ENCODE peak calls at places on chromosomes 1 and 21, in six cellular contexts. One of them, this sample, is unnamed.

GRCh38 chr1:219958875-219959417 is 30.6 kb upstream of the SLC30A10 start:
- DNase-seq in esophagus squamous epithelium: no peak
- DNase-seq in bronchial epithelial cell: no peak
- DNase-seq in neural progenitor cell: no peak
- DNase-seq in Panc1: no peak
- DNase-seq in upper lobe of right lung: no peak
- DNase-seq in this sample: no peak

GRCh38 chr21:30430170-30430655 is at the start of gene KRTAP13-4:
- DNase-seq in bronchial epithelial cell: no peak
- DNase-seq in Panc1: no peak
- DNase-seq in upper lobe of right lung: peak; percentile 57
- DNase-seq in neural progenitor cell: no peak
- DNase-seq in esophagus squamous epithelium: no peak
- DNase-seq in this sample: no peak

GRCh38 chr1:220999872-221000863 is 120.9 kb downstream of the HLX start:
- DNase-seq in upper lobe of right lung: no peak
- DNase-seq in neural progenitor cell: no peak
- DNase-seq in Panc1: no peak
- DNase-seq in esophagus squamous epithelium: no peak
- DNase-seq in bronchial epithelial cell: peak; percentile 1
- DNase-seq in this sample: no peak

GRCh38 chr1:169576241-169576933 is 9.9 kb downstream of the F5 start:
- DNase-seq in neural progenitor cell: no peak
- DNase-seq in upper lobe of right lung: no peak
- DNase-seq in esophagus squamous epithelium: no peak
- DNase-seq in Panc1: no peak
- DNase-seq in bronchial epithelial cell: no peak
- DNase-seq in this sample: no peak

GRCh38 chr1:24299901-24300300 is 19.3 kb upstream of the GRHL3 start:
- DNase-seq in Panc1: no peak
- DNase-seq in upper lobe of right lung: no peak
- DNase-seq in neural progenitor cell: no peak
- DNase-seq in esophagus squamous epithelium: no peak
- DNase-seq in bronchial epithelial cell: no peak
- DNase-seq in this sample: no peak

GRCh38 chr1:11761988-11762406 is at the start of gene C1orf167:
- DNase-seq in Panc1: no peak
- DNase-seq in esophagus squamous epithelium: no peak
- DNase-seq in upper lobe of right lung: no peak
- DNase-seq in bronchial epithelial cell: no peak
- DNase-seq in neural progenitor cell: peak; percentile 72
- DNase-seq in this sample: no peak

GRCh38 chr1:11157394-11157793 is 31.8 kb upstream of the ANGPTL7 start:
- DNase-seq in neural progenitor cell: no peak
- DNase-seq in Panc1: no peak
- DNase-seq in upper lobe of right lung: no peak
- DNase-seq in esophagus squamous epithelium: no peak
- DNase-seq in bronchial epithelial cell: no peak
- DNase-seq in this sample: no peak

GRCh38 chr1:206455681-206456344 is 14.5 kb upstream of the IKBKE start:
- DNase-seq in neural progenitor cell: peak; percentile 80
- DNase-seq in esophagus squamous epithelium: no peak
- DNase-seq in Panc1: no peak
- DNase-seq in bronchial epithelial cell: no peak
- DNase-seq in upper lobe of right lung: no peak
- DNase-seq in this sample: no peak

GRCh38 chr1:110433213-110433612 is 17.7 kb upstream of the PROK1 start:
- DNase-seq in upper lobe of right lung: no peak
- DNase-seq in bronchial epithelial cell: no peak
- DNase-seq in esophagus squamous epithelium: no peak
- DNase-seq in Panc1: no peak
- DNase-seq in neural progenitor cell: no peak
- DNase-seq in this sample: no peak

GRCh38 chr1:85624361-85624760 is 43.8 kb downstream of the CCN1 start:
- DNase-seq in upper lobe of right lung: no peak
- DNase-seq in bronchial epithelial cell: no peak
- DNase-seq in esophagus squamous epithelium: no peak
- DNase-seq in Panc1: no peak
- DNase-seq in neural progenitor cell: no peak
- DNase-seq in this sample: no peak

GRCh38 chr1:236438614-236439013 is 44.5 kb downstream of the EDARADD start:
- DNase-seq in bronchial epithelial cell: no peak
- DNase-seq in neural progenitor cell: no peak
- DNase-seq in esophagus squamous epithelium: no peak
- DNase-seq in upper lobe of right lung: no peak
- DNase-seq in Panc1: no peak
- DNase-seq in this sample: no peak

GRCh38 chr1:145720556-145720877 is 1.2 kb downstream of the CD160 start:
- DNase-seq in bronchial epithelial cell: peak; percentile 82
- DNase-seq in upper lobe of right lung: no peak
- DNase-seq in Panc1: peak; percentile 30
- DNase-seq in esophagus squamous epithelium: no peak
- DNase-seq in neural progenitor cell: no peak
- DNase-seq in this sample: no peak

GRCh38 chr1:214454619-214455396 is 96.6 kb downstream of the PTPN14 start:
- DNase-seq in esophagus squamous epithelium: no peak
- DNase-seq in upper lobe of right lung: no peak
- DNase-seq in neural progenitor cell: no peak
- DNase-seq in Panc1: no peak
- DNase-seq in bronchial epithelial cell: peak; percentile 73
- DNase-seq in this sample: no peak

GRCh38 chr1:113759341-113760101 is at the start of gene PHTF1:
- DNase-seq in upper lobe of right lung: peak; percentile 90
- DNase-seq in neural progenitor cell: peak; percentile 88
- DNase-seq in Panc1: no peak
- DNase-seq in esophagus squamous epithelium: no peak
- DNase-seq in bronchial epithelial cell: peak; percentile 64
- DNase-seq in this sample: peak; percentile 89

GRCh38 chr1:116770625-116771024 is 16.4 kb downstream of the CD2 start:
- DNase-seq in esophagus squamous epithelium: no peak
- DNase-seq in Panc1: no peak
- DNase-seq in neural progenitor cell: no peak
- DNase-seq in upper lobe of right lung: no peak
- DNase-seq in bronchial epithelial cell: no peak
- DNase-seq in this sample: no peak

GRCh38 chr1:85495556-85495955 is 30.6 kb upstream of the DDAH1 start:
- DNase-seq in bronchial epithelial cell: peak; percentile 93
- DNase-seq in neural progenitor cell: no peak
- DNase-seq in upper lobe of right lung: peak; percentile 68
- DNase-seq in esophagus squamous epithelium: no peak
- DNase-seq in Panc1: no peak
- DNase-seq in this sample: no peak

GRCh38 chr1:64483711-64484454 is 14.0 kb downstream of the CACHD1 start:
- DNase-seq in Panc1: no peak
- DNase-seq in upper lobe of right lung: no peak
- DNase-seq in esophagus squamous epithelium: no peak
- DNase-seq in neural progenitor cell: no peak
- DNase-seq in bronchial epithelial cell: no peak
- DNase-seq in this sample: no peak

GRCh38 chr1:43650306-43650941 is 475 bp downstream of the KDM4A start:
- DNase-seq in bronchial epithelial cell: peak; percentile 92
- DNase-seq in esophagus squamous epithelium: peak; percentile 89
- DNase-seq in Panc1: peak; percentile 87
- DNase-seq in upper lobe of right lung: peak; percentile 96
- DNase-seq in neural progenitor cell: peak; percentile 98
- DNase-seq in this sample: peak; percentile 87

GRCh38 chr1:115293899-115294298 is 44.1 kb downstream of the NGF start:
- DNase-seq in neural progenitor cell: no peak
- DNase-seq in esophagus squamous epithelium: no peak
- DNase-seq in bronchial epithelial cell: peak; percentile 83
- DNase-seq in upper lobe of right lung: no peak
- DNase-seq in Panc1: no peak
- DNase-seq in this sample: no peak

GRCh38 chr1:44237721-44238457 is 24.6 kb downstream of the DMAP1 start:
- DNase-seq in upper lobe of right lung: peak; percentile 74
- DNase-seq in Panc1: no peak
- DNase-seq in neural progenitor cell: peak; percentile 89
- DNase-seq in esophagus squamous epithelium: no peak
- DNase-seq in bronchial epithelial cell: no peak
- DNase-seq in this sample: peak; percentile 62

DNA sequence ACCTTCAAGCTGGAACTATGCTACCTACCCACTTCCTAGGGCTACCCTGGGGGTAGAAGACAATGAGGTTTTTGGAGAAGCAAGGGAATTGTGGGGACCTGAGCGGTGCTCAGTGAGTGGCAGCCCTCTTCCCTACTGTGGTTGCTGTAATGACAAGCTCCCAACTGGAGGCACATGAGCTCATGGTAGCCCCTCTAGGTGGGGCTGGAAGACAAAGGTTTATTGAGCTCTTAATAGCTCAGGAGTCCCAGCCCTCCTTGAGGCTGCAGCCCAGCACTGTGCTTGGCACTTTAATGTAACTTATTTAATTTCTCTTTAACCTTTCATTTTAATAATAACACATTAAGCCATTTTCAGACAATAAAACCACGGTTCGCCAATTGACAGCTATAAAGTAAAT is 528.9 kb downstream of the OMA1 start:
- DNase-seq in esophagus squamous epithelium: no peak
- DNase-seq in neural progenitor cell: peak; percentile 15
- DNase-seq in Panc1: no peak
- DNase-seq in bronchial epithelial cell: no peak
- DNase-seq in upper lobe of right lung: no peak
- DNase-seq in this sample: no peak
- TF ChIP-seq CTCF in esophagus squamous epithelium: no peak
- TF ChIP-seq CTCF in neural progenitor cell: no peak
- TF ChIP-seq CTCF in Panc1: no peak
- TF ChIP-seq CTCF in bronchial epithelial cell: no peak
- TF ChIP-seq CTCF in upper lobe of right lung: no peak
- TF ChIP-seq CTCF in this sample: no peak

DNA sequence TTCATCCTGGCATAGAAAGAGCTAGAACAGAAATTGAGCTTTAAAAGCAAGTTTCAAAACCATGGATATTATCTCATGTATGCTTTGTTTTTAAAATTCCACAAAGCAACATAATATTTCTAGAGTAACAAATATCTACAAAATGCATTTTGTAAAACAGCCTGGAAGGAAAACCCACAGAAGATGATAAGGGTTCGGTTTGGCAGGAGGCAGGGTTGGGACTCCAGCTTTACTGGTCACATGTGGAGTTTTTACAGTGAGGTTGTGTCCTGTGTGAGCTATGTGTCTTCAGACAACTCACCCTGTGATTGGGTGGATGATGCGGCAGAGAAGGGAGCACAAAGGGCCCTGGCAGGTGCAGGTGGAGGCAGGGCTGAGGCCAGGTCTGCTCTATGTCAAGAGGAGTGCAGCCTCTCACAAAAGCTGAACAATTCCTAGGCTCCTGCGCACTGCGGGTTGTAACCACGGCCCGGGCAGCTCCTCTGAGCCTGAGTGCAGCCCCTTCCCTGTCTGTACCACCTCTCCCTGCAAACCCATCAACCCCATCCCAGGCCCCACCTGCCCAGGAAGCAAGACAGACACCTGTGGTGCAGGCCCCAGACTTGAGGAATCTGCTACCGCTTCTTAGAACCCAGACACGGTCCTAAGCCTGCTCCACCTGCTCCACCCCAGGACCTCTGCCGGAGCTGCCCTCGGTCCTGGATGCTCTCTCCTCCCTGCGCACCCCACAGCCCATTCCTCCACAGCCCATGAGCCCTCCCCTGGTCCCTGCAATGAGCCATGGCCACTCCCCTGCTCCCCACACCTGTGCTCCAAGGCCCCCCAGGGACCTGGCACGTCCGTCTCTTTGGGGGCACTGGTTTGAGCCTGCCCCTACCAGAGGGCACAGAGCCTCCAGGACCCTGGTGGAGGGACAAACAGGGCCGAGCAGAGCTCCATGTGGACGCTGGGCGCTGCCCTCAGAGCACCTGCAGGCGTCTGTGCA is 2.8 kb upstream of the COL18A1 start:
- DNase-seq in bronchial epithelial cell: no peak
- DNase-seq in Panc1: no peak
- DNase-seq in upper lobe of right lung: peak; percentile 36
- DNase-seq in esophagus squamous epithelium: no peak
- DNase-seq in neural progenitor cell: no peak
- DNase-seq in this sample: no peak
- H3K27me3 ChIP-seq in bronchial epithelial cell: peaks cover 5% of the 10 kb centered on the region
- H3K27me3 ChIP-seq in Panc1: no peaks in the 10 kb centered on the region
- H3K27me3 ChIP-seq in upper lobe of right lung: peaks cover 10% of the 10 kb centered on the region
- H3K27me3 ChIP-seq in esophagus squamous epithelium: peaks cover 52% of the 10 kb centered on the region
- H3K27me3 ChIP-seq in neural progenitor cell: peaks cover 25% of the 10 kb centered on the region
- H3K27me3 ChIP-seq in this sample: peaks cover 4% of the 10 kb centered on the region

GRCh38 chr1:170805957-170806662 is 129.2 kb upstream of the MROH9 start:
- DNase-seq in esophagus squamous epithelium: no peak
- DNase-seq in upper lobe of right lung: no peak
- DNase-seq in neural progenitor cell: no peak
- DNase-seq in bronchial epithelial cell: no peak
- DNase-seq in Panc1: no peak
- DNase-seq in this sample: no peak

GRCh38 chr1:170804879-170805278 is 130.5 kb upstream of the MROH9 start:
- DNase-seq in Panc1: no peak
- DNase-seq in bronchial epithelial cell: no peak
- DNase-seq in upper lobe of right lung: no peak
- DNase-seq in neural progenitor cell: no peak
- DNase-seq in esophagus squamous epithelium: no peak
- DNase-seq in this sample: no peak

GRCh38 chr1:170807432-170807831 is 127.9 kb upstream of the MROH9 start:
- DNase-seq in Panc1: no peak
- DNase-seq in upper lobe of right lung: no peak
- DNase-seq in bronchial epithelial cell: peak; percentile 50
- DNase-seq in neural progenitor cell: no peak
- DNase-seq in esophagus squamous epithelium: no peak
- DNase-seq in this sample: no peak

GRCh38 chr1:170804419-170804818 is 130.9 kb upstream of the MROH9 start:
- DNase-seq in esophagus squamous epithelium: no peak
- DNase-seq in upper lobe of right lung: no peak
- DNase-seq in Panc1: no peak
- DNase-seq in bronchial epithelial cell: no peak
- DNase-seq in neural progenitor cell: no peak
- DNase-seq in this sample: no peak

GRCh38 chr1:170808229-170808870 is 127.0 kb upstream of the MROH9 start:
- DNase-seq in esophagus squamous epithelium: no peak
- DNase-seq in upper lobe of right lung: no peak
- DNase-seq in neural progenitor cell: no peak
- DNase-seq in bronchial epithelial cell: no peak
- DNase-seq in Panc1: no peak
- DNase-seq in this sample: no peak
- H3K4me3 ChIP-seq in esophagus squamous epithelium: no peak overlapping the region
- H3K4me3 ChIP-seq in upper lobe of right lung: no peak overlapping the region
- H3K4me3 ChIP-seq in neural progenitor cell: no peak overlapping the region
- H3K4me3 ChIP-seq in bronchial epithelial cell: no peak overlapping the region
- H3K4me3 ChIP-seq in Panc1: no peak overlapping the region
- H3K4me3 ChIP-seq in this sample: no peak overlapping the region

GRCh38 chr1:5141750-5142149 is 487.3 kb downstream of the AJAP1 start:
- DNase-seq in esophagus squamous epithelium: no peak
- DNase-seq in bronchial epithelial cell: no peak
- DNase-seq in Panc1: no peak
- DNase-seq in upper lobe of right lung: no peak
- DNase-seq in neural progenitor cell: no peak
- DNase-seq in this sample: no peak

GRCh38 chr1:5140136-5140535 is 485.7 kb downstream of the AJAP1 start:
- DNase-seq in upper lobe of right lung: no peak
- DNase-seq in esophagus squamous epithelium: no peak
- DNase-seq in Panc1: no peak
- DNase-seq in bronchial epithelial cell: peak; percentile 39
- DNase-seq in neural progenitor cell: no peak
- DNase-seq in this sample: no peak

GRCh38 chr1:5140962-5141361 is 486.6 kb downstream of the AJAP1 start:
- DNase-seq in neural progenitor cell: no peak
- DNase-seq in upper lobe of right lung: no peak
- DNase-seq in Panc1: no peak
- DNase-seq in esophagus squamous epithelium: no peak
- DNase-seq in bronchial epithelial cell: peak; percentile 11
- DNase-seq in this sample: no peak

GRCh38 chr1:5142389-5142788 is 488.0 kb downstream of the AJAP1 start:
- DNase-seq in bronchial epithelial cell: no peak
- DNase-seq in Panc1: no peak
- DNase-seq in esophagus squamous epithelium: no peak
- DNase-seq in upper lobe of right lung: no peak
- DNase-seq in neural progenitor cell: no peak
- DNase-seq in this sample: no peak
- TF ChIP-seq CTCF in bronchial epithelial cell: no peak
- TF ChIP-seq CTCF in Panc1: no peak
- TF ChIP-seq CTCF in esophagus squamous epithelium: no peak
- TF ChIP-seq CTCF in upper lobe of right lung: no peak
- TF ChIP-seq CTCF in neural progenitor cell: no peak
- TF ChIP-seq CTCF in this sample: no peak

This sample was measured in GM06990.